ENCODE peak calls at places on chromosomes 4 and X, in four cellular contexts. C is HCT116, F is K562, Q is GM12878. T is an unnamed sample.

GRCh38 chrX:133414399-133415275 is 652 bp downstream of the GPC4 start:
- DNase-seq in C (no peak), F (no peak), Q (no peak), T (no peak)

GRCh38 chr4:184473515-184474260 is 662 bp downstream of the IRF2 start:
- DNase-seq in C (no peak), F (peak; percentile 51), Q (no peak), T (no peak)

GRCh38 chrX:45258741-45259402 is 58.2 kb upstream of the DIPK2B start:
- DNase-seq in C (no peak), F (no peak), Q (no peak), T (no peak)

GRCh38 chr4:121070696-121071639 is 1.4 kb downstream of the NDNF start:
- DNase-seq in C (no peak), F (no peak), Q (no peak), T (no peak)

GRCh38 chrX:63349307-63349706 is 1.8 kb downstream of the SPIN4 start:
- DNase-seq in C (no peak), F (peak; percentile 9), Q (no peak), T (no peak)

GRCh38 chr4:120155287-120155686 is 88.6 kb upstream of the MAD2L1 start:
- DNase-seq in C (no peak), F (no peak), Q (no peak), T (no peak)

GRCh38 chr4:8583655-8584025 is 3.4 kb downstream of the GPR78 start:
- DNase-seq in C (no peak), F (no peak), Q (no peak), T (no peak)

GRCh38 chr4:4875147-4875546 is 15.7 kb downstream of the MSX1 start:
- DNase-seq in C (no peak), F (no peak), Q (no peak), T (no peak)

GRCh38 chr4:112144546-112145325 is 518 bp upstream of the FAM241A start:
- DNase-seq in C (no peak), F (no peak), Q (peak; percentile 16), T (no peak)

GRCh38 chr4:107760281-107760947 is 40.4 kb upstream of the PAPSS1 start:
- DNase-seq in C (no peak), F (no peak), Q (no peak), T (peak; percentile 23)

GRCh38 chrX:155333701-155334100 is 713 bp downstream of the CLIC2 start:
- DNase-seq in C (no peak), F (no peak), Q (no peak), T (no peak)

GRCh38 chrX:155330992-155331391 is 3.4 kb downstream of the CLIC2 start:
- DNase-seq in C (no peak), F (no peak), Q (no peak), T (no peak)

GRCh38 chrX:155329293-155329692 is 5.1 kb downstream of the CLIC2 start:
- DNase-seq in C (no peak), F (no peak), Q (no peak), T (no peak)

GRCh38 chrX:155334486-155335316 is at the start of gene CLIC2:
- DNase-seq in C (no peak), F (peak; percentile 76), Q (no peak), T (no peak)
- H3K4me3 ChIP-seq in C (no peak within 1 kb of the TSS), F (peak within 1 kb of the TSS; percentile 51), Q (peak within 1 kb of the TSS; percentile 33), T (no peak within 1 kb of the TSS)

GRCh38 chr4:163330828-163331628 is 1.4 kb downstream of the NPY1R start:
- DNase-seq in C (no peak), F (no peak), Q (no peak), T (no peak)
- H3K27ac ChIP-seq in C (no peak overlapping the region), F (no peak overlapping the region), Q (no peak overlapping the region), T (no peak overlapping the region)

GRCh38 chrX:149267878-149268813 is 237.0 kb downstream of the IDS start:
- DNase-seq in C (no peak), F (no peak), Q (peak; percentile 24), T (no peak)
- TF ChIP-seq ATF3 in C (no peak), F (no peak), Q (no peak), T (no peak)

GRCh38 chrX:114905251-114905650 is 112.2 kb downstream of the IL13RA2 start:
- DNase-seq in C (no peak), F (no peak), Q (no peak), T (no peak)

GRCh38 chrX:114903618-114904017 is 113.8 kb downstream of the IL13RA2 start:
- DNase-seq in C (no peak), F (no peak), Q (no peak), T (no peak)

GRCh38 chrX:114906978-114907510 is 110.4 kb downstream of the IL13RA2 start:
- DNase-seq in C (no peak), F (no peak), Q (no peak), T (peak; percentile 54)
- H3K4me3 ChIP-seq in C (no peak overlapping the region), F (no peak overlapping the region), Q (no peak overlapping the region), T (no peak overlapping the region)

GRCh38 chr4:25291158-25291733 is 21.3 kb upstream of the ZCCHC4 start:
- DNase-seq in C (no peak), F (no peak), Q (no peak), T (no peak)
- H3K27ac ChIP-seq in C (no peak overlapping the region), F (no peak overlapping the region), Q (no peak overlapping the region), T (no peak overlapping the region)

DNA sequence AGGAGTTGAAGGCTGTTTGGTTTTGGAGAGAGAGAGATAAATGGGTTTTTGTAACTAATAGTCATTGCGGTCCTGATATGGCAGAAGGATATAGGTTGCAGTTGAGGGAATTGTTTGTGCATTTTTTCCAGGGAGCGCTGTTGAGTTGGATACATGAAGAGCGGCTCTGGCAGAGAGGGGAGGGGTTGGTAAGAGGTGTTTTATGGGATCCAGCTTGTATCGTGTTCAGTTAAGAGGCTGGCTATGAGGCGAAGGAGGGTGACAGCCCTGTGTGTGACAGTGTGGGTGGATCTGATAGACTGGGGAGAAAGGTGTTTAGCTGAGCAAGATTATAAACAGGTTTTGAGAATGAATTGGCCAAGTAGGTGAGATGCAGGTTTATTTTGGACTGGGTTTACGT is 1.5 kb downstream of the SPANXN4 start:
- DNase-seq in C (no peak), F (no peak), Q (no peak), T (no peak)
- TF ChIP-seq ATF3 in C (no peak), F (no peak), Q (no peak), T (no peak)

GRCh38 chr4:13087041-13087440 is 397.1 kb downstream of the RAB28 start:
- DNase-seq in C (no peak), F (no peak), Q (no peak), T (no peak)
- H3K4me3 ChIP-seq in C (no peak overlapping the region), F (no peak overlapping the region), Q (no peak overlapping the region), T (no peak overlapping the region)

GRCh38 chrX:68511255-68511654 is 12.4 kb downstream of the YIPF6 start:
- DNase-seq in C (no peak), F (peak; percentile 32), Q (no peak), T (peak; percentile 30)

GRCh38 chrX:68503830-68504229 is 5.0 kb downstream of the YIPF6 start:
- DNase-seq in C (no peak), F (no peak), Q (no peak), T (no peak)

GRCh38 chrX:68508799-68509198 is 9.9 kb downstream of the YIPF6 start:
- DNase-seq in C (no peak), F (no peak), Q (no peak), T (no peak)

GRCh38 chrX:68504237-68504636 is 5.4 kb downstream of the YIPF6 start:
- DNase-seq in C (no peak), F (no peak), Q (no peak), T (no peak)

DNA sequence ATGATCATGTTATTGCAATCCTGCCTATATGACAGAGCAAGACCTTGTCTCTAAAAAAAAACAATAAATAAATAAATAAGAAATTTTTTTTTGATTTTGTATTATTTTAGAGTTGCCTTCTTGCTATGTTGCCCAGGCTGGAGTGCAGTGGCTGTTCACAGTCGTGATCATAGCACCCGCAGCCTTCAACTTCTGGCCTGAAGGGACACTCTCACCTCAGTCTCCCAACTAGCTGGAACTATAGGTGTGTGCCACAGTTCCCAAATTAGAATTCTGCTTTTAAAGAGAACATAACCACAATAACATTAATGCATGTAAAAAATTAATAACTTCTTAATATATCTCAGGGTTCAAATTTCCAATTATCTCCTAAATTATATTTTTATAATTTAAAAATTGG is 7.8 kb downstream of the YIPF6 start:
- DNase-seq in C (no peak), F (no peak), Q (no peak), T (no peak)
- H3K27ac ChIP-seq in C (no peak overlapping the region), F (no peak overlapping the region), Q (no peak overlapping the region), T (no peak overlapping the region)

GRCh38 chr4:26941951-26942350 is 81.3 kb downstream of the STIM2 start:
- DNase-seq in C (no peak), F (peak; percentile 17), Q (no peak), T (no peak)

GRCh38 chr4:26938516-26938915 is 77.9 kb downstream of the STIM2 start:
- DNase-seq in C (no peak), F (peak; percentile 18), Q (no peak), T (no peak)

GRCh38 chr4:26937567-26937966 is 76.9 kb downstream of the STIM2 start:
- DNase-seq in C (no peak), F (peak; percentile 41), Q (no peak), T (no peak)

GRCh38 chr4:26936284-26937065 is 75.8 kb downstream of the STIM2 start:
- DNase-seq in C (no peak), F (peak; percentile 32), Q (no peak), T (peak; percentile 75)

GRCh38 chr4:26937136-26937535 is 76.5 kb downstream of the STIM2 start:
- DNase-seq in C (no peak), F (peak; percentile 40), Q (no peak), T (no peak)
- TF ChIP-seq ATF3 in C (no peak), F (no peak), Q (no peak), T (no peak)

T was measured in HepG2.